ENCODE peak calls at places on chromosomes 16 and 17, in nine cellular contexts. O is activated B cell treated with CpG ODN at 0.5 μM for 24 hours; H is heart left ventricle; G is activated naive CD4-positive, alpha-beta T cell; S is foreskin fibroblast; Y is activated effector memory CD4-positive, alpha-beta T cell treated with anti-CD3 and anti-CD28 coated beads, Interleukin-2, amount 50 U/mL, for 16 hours; U is NCI-H69; D is H54; X is PC-9. E is an unnamed sample.

GRCh38 chr17:58677204-58677880 is 14.5 kb downstream of the TEX14 start:
- DNase-seq in O (no peak), G (no peak), Y (no peak), X (peak), D (peak), H (no peak), S (peak), U (no peak), E (no peak)

GRCh38 chr17:8430966-8431365 is 4.7 kb upstream of the NDEL1 start:
- DNase-seq in G (no peak), H (peak), S (no peak), U (no peak), X (no peak), D (peak), O (no peak), Y (no peak), E (peak)

GRCh38 chr17:79326814-79327213 is 252.2 kb downstream of the ENGASE start:
- DNase-seq in H (no peak), Y (no peak), O (no peak), D (no peak), U (no peak), G (no peak), S (no peak), X (no peak), E (no peak)

GRCh38 chr16:27774779-27775178 is 224.8 kb downstream of the KATNIP start:
- DNase-seq in H (no peak), S (no peak), D (no peak), U (no peak), X (no peak), Y (no peak), G (no peak), O (no peak), E (no peak)

GRCh38 chr16:79392081-79392480 is 208.5 kb downstream of the MAF start:
- DNase-seq in D (no peak), Y (no peak), G (no peak), U (no peak), H (no peak), O (no peak), X (no peak), S (no peak), E (no peak)

GRCh38 chr16:72946063-72946462 is 101.9 kb downstream of the ZFHX3 start:
- DNase-seq in X (no peak), Y (peak), U (no peak), H (no peak), S (no peak), G (no peak), D (no peak), O (no peak), E (peak)

GRCh38 chr17:73141411-73141810 is 23.4 kb upstream of the SSTR2 start:
- DNase-seq in Y (no peak), U (no peak), X (no peak), O (no peak), G (no peak), D (no peak), H (no peak), S (no peak), E (no peak)

GRCh38 chr17:16511515-16511914 is 19.5 kb upstream of the LRRC75A start:
- DNase-seq in O (no peak), U (no peak), X (no peak), H (no peak), S (no peak), D (no peak), G (no peak), Y (no peak), E (no peak)